ENCODE peak calls at places on chromosomes 12 and 14, in seven cellular contexts. L is astrocyte, W is left lung, A is ovary, O is endodermal cell, N is kidney epithelial cell, I is AG10803. X is an unnamed sample.

GRCh38 chr12:128729628-128730121 is 94.1 kb downstream of the SLC15A4 start:
- DNase-seq in L (no peak), O (no peak), A (no peak), W (no peak), I (no peak), N (peak), X (no peak)

GRCh38 chr14:99522457-99522891 is 41.3 kb downstream of the CCNK start:
- DNase-seq in L (peak), A (peak), O (peak), W (peak), N (no peak), I (peak), X (no peak)

GRCh38 chr12:2960432-2960956 is 1.3 kb downstream of the TEAD4 start:
- DNase-seq in L (peak), O (peak), A (no peak), I (peak), W (no peak), N (no peak), X (no peak)

GRCh38 chr12:39541471-39541870 is 78.1 kb downstream of the ABCD2 start:
- DNase-seq in W (no peak), N (no peak), L (no peak), O (no peak), I (no peak), A (no peak), X (no peak)

GRCh38 chr14:79971330-79971729 is 240.0 kb downstream of the DIO2 start:
- DNase-seq in O (no peak), N (peak), W (no peak), L (peak), I (peak), A (no peak), X (no peak)

GRCh38 chr14:99195602-99196309 is 76.2 kb downstream of the BCL11B start:
- DNase-seq in L (peak), I (no peak), W (peak), O (no peak), N (peak), A (no peak), X (no peak)

GRCh38 chr12:26158078-26158764 is 33.4 kb upstream of the BHLHE41 start:
- DNase-seq in I (no peak), O (peak), N (no peak), W (no peak), A (no peak), L (no peak), X (peak)

GRCh38 chr14:23186913-23187654 is 3.6 kb upstream of the SLC7A8 start:
- DNase-seq in L (peak), W (no peak), I (peak), N (no peak), A (no peak), O (peak), X (no peak)

GRCh38 chr14:99517046-99517642 is 35.9 kb downstream of the CCNK start:
- DNase-seq in I (no peak), O (peak), L (no peak), W (peak), A (no peak), N (no peak), X (no peak)

GRCh38 chr14:54773171-54774006 is 129.2 kb downstream of the GCH1 start:
- DNase-seq in N (peak), O (peak), W (peak), L (peak), A (peak), I (peak), X (no peak)
- TF ChIP-seq CTCF in N (peak), O (peak), W (peak), L (peak), A (peak), I (peak), X (no peak)

GRCh38 chr12:131829795-131830334 is 1.7 kb downstream of the MMP17 start:
- DNase-seq in A (peak), I (no peak), L (no peak), N (no peak), W (peak), O (peak), X (no peak)

GRCh38 chr12:131829351-131829794 is 1.2 kb downstream of the MMP17 start:
- DNase-seq in I (no peak), O (peak), N (no peak), W (peak), A (peak), L (no peak), X (no peak)

GRCh38 chr12:131826064-131826928 is 1.9 kb upstream of the MMP17 start:
- DNase-seq in W (no peak), L (no peak), N (no peak), I (no peak), O (peak), A (no peak), X (no peak)

GRCh38 chr12:131828671-131829350 is 618 bp downstream of the MMP17 start:
- DNase-seq in N (no peak), A (no peak), O (peak), I (no peak), W (peak), L (no peak), X (peak)

DNA sequence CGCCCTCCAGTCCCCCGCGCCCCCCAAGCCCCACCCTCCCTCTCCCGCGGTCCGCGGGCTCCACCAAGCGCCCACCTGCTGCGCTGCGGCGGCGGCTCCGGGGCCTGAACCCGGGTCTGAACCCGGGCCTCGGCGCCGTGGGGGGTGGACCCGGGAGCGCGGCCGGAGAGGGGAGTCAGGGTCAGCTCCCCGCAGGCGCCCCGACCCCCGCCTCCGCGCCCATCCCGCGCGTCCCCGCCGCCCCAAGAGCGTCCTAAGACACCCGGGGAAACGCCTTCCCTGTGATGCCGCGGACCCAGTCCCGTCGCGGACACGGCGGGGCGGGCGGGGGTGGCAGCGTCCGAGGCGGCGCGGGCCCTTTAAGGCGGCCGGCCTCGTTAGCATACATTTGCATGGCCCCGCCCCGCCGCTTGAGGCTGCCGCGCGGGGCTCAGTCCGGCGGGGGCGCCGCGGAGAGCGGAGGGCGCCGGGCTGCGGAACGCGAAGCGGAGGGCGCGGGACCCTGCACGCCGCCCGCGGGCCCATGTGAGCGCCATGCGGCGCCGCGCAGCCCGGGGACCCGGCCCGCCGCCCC is at the start of gene MMP17:
- DNase-seq in I (peak), O (peak), L (peak), N (no peak), A (peak), W (peak), X (peak)
- TF ChIP-seq CTCF in I (no peak), O (peak), L (no peak), N (no peak), A (no peak), W (no peak), X (no peak)

DNA sequence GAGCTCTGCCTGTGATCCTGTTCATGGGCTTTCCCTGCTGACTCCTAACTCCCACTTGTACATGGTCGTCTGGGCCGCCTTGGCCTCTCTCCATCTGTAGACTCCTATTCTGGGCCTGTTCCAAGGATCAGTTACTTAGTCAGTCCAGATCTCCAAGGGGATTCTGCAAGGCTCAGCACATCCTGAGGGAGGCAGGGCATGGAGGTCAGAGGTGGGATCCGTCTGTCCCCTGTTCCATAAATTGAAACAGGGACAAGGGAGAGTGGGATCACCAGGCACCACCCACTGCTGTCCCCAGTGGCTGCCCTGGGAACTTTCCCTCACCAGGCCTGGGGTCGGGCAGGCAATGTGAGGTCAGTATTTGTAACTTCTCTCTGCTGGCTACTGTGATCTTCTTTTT is 43.5 kb downstream of the KCTD10 start:
- DNase-seq in I (no peak), A (no peak), W (no peak), O (peak), L (no peak), N (no peak), X (no peak)
- TF ChIP-seq CTCF in I (peak), A (no peak), W (no peak), O (peak), L (no peak), N (peak), X (no peak)

GRCh38 chr12:47698631-47699030 is 7.2 kb downstream of the RPAP3 start:
- DNase-seq in O (no peak), A (no peak), I (no peak), N (no peak), W (no peak), L (no peak), X (no peak)
- TF ChIP-seq CTCF in O (no peak), A (no peak), I (no peak), N (no peak), W (no peak), L (no peak), X (no peak)

X was measured in activated B cell treated with CpG ODN at 0.5 μM for 24 hours.